ENCODE peak calls at places on chromosomes 13 and 19, in ten cellular contexts. M, I, T, L, F, O, A, V, J and W are unnamed samples.

GRCh38 chr13:42405665-42406390 is 133.9 kb downstream of the AKAP11 start:
- DNase-seq in M (no peak), I (no peak), T (peak), L (no peak), F (no peak), O (no peak), A (no peak), V (peak), J (no peak), W (no peak)

GRCh38 chr19:29537181-29537580 is 11.4 kb downstream of the VSTM2B start:
- DNase-seq in M (peak), I (no peak), T (no peak), L (no peak), F (peak), O (no peak), A (no peak), V (no peak), J (no peak), W (no peak)

GRCh38 chr13:50124536-50125305 is 109.5 kb downstream of the KCNRG start:
- DNase-seq in M (peak), I (no peak), T (peak), L (peak), F (peak), O (peak), A (no peak), V (peak), J (peak), W (no peak)

GRCh38 chr19:2887391-2887914 is 13.3 kb upstream of the ZNF57 start:
- DNase-seq in M (no peak), I (peak), T (peak), L (no peak), F (no peak), O (no peak), A (peak), V (no peak), J (no peak), W (no peak)

GRCh38 chr19:31249217-31249616 is 100.0 kb downstream of the TSHZ3 start:
- DNase-seq in M (no peak), I (no peak), T (no peak), L (no peak), F (no peak), O (no peak), A (no peak), V (no peak), J (no peak), W (no peak)

GRCh38 chr19:30229524-30230174 is 142.5 kb upstream of the ZNF536 start:
- DNase-seq in M (no peak), I (no peak), T (no peak), L (no peak), F (no peak), O (no peak), A (no peak), V (no peak), J (peak), W (no peak)

GRCh38 chr13:47249296-47249695 is 352.4 kb upstream of the HTR2A start:
- DNase-seq in M (no peak), I (no peak), T (peak), L (no peak), F (no peak), O (no peak), A (no peak), V (no peak), J (no peak), W (no peak)

GRCh38 chr19:7483720-7484201 is 5.1 kb downstream of the PEX11G start:
- DNase-seq in M (no peak), I (no peak), T (no peak), L (no peak), F (no peak), O (no peak), A (no peak), V (no peak), J (no peak), W (no peak)

GRCh38 chr13:31441804-31442487 is 242.2 kb downstream of the B3GLCT start:
- DNase-seq in M (no peak), I (no peak), T (no peak), L (peak), F (no peak), O (no peak), A (no peak), V (no peak), J (no peak), W (no peak)

GRCh38 chr19:48539503-48540096 is 12.4 kb upstream of the SULT2B1 start:
- DNase-seq in M (no peak), I (no peak), T (peak), L (no peak), F (no peak), O (no peak), A (no peak), V (no peak), J (no peak), W (no peak)

GRCh38 chr13:45994752-45995151 is 57.8 kb downstream of the ZC3H13 start:
- DNase-seq in M (no peak), I (no peak), T (no peak), L (no peak), F (no peak), O (no peak), A (no peak), V (no peak), J (no peak), W (no peak)

GRCh38 chr13:99312493-99312883 is 5.3 kb upstream of the GPR183 start:
- DNase-seq in M (peak), I (peak), T (peak), L (peak), F (peak), O (peak), A (no peak), V (no peak), J (no peak), W (no peak)

GRCh38 chr19:19406878-19407639 is 1.6 kb downstream of the GATAD2A start:
- DNase-seq in M (no peak), I (no peak), T (peak), L (no peak), F (no peak), O (peak), A (no peak), V (peak), J (no peak), W (no peak)

DNA sequence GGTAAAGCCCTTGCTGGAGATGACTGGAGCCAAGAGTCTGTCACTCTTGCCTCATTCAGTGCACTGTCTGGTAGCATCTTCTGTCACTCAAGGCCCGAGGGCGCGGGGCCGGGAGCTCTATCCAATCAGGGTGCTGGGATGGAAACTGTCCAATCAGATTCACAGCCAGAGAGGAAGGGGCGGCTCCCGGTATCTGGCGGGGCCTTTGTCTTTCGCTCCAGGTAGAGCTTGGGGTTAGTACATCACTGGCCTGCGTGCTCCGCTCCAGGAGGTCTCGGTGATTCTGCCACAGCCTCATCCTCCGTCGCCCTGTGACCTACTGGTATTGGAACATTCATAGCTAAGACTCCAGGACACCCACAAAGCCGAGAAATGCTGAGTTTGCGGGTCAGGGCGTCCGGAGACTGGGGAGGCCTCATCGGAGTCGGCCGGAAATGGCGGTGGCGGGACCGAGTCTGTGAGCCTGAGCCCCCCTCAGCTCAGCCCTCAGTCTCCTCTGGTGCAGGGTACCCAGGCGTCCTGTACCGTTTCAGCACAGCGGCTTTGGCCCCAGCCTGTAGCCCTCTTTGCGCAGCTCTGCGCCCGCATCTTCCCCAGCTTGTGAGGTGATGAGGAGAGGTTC is 20.6 kb upstream of the ZNF430 start:
- DNase-seq in M (peak), I (peak), T (peak), L (peak), F (peak), O (peak), A (peak), V (peak), J (peak), W (peak)
- TF ChIP-seq CTCF in M (no peak), I (no peak), T (no peak), L (no peak), F (no peak), O (no peak), A (no peak), V (no peak), J (no peak), W (no peak)

GRCh38 chr19:33947565-33947964 is 150.9 kb downstream of the KCTD15 start:
- DNase-seq in M (no peak), I (no peak), T (no peak), L (no peak), F (peak), O (no peak), A (no peak), V (no peak), J (no peak), W (no peak)
- TF ChIP-seq CTCF in M (no peak), I (peak), T (peak), L (no peak), F (no peak), O (no peak), A (no peak), V (no peak), J (no peak), W (no peak)

DNA sequence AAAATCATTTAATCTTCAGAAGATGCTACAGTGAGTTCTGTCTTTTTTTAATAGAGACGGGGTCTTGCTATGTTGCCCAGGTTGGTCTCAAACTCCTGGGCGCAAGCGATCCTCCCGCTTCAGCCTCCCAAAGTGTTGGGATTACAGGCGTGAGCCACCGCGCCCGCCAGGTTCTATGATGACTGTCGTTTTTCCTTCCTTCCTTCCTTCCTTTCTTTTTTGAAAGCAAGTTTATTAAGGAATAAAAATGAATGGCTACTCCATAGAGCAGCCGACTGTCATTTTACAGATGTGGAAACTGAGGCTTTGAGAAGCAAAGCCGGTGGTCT is 511 bp upstream of the GAMT start:
- DNase-seq in M (no peak), I (no peak), T (no peak), L (no peak), F (no peak), O (no peak), A (no peak), V (no peak), J (no peak), W (no peak)
- TF ChIP-seq CTCF in M (no peak), I (no peak), T (no peak), L (no peak), F (no peak), O (no peak), A (no peak), V (no peak), J (no peak), W (no peak)

DNA sequence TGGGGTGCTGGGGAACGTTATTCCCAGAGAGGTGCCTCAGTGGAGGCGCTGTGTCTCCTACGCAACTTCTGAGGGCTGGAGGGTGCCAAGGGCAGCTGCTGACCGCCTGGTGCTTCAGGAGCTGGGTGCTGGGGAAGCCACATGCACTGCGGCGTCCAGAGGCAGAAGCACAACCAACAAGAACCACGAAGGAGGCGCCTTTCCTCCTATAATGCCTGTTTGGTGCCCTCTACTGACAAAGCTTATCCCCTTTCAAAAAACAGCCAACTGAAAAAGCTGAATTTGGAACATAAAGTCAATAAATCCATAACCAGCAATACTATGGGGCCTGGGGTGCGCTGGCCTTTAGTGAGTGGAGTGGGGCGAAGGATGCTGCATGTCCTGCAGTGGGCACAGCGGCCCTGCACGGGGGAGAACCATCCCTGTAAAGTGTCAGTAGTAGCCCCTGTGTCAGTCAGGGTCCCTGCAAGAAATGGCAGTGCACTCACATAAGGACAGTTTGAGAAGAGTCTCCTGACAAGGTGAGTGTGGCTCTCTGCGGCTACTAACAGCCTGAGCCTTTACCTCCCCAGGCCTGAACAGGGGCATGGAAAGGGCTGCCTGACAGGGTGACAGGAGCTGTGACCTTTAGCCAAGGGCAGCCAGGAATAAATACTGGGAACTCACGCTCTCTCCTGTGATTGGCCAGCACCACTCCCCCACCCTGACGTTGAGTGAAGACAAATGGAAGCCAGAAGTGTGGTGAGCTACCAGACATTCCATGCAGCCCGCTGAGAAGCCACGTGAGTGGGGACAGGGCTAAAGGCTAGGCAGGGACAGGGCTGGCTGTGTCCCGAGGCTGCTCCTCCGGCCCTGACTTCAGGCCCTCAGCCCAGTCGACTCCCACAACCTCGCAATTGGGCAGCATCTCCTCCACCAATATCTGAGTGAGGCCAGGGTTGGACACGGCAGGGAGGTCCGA is 4.5 kb upstream of the B3GNT8 start:
- DNase-seq in M (no peak), I (no peak), T (peak), L (no peak), F (no peak), O (no peak), A (no peak), V (no peak), J (no peak), W (no peak)
- TF ChIP-seq CTCF in M (no peak), I (peak), T (peak), L (no peak), F (no peak), O (no peak), A (peak), V (no peak), J (no peak), W (no peak)